ENCODE peak calls at places on chromosomes 3 and 15, in four cellular contexts. M is WTC11, S is HepG2, L is K562. U is an unnamed sample.

GRCh38 chr3:124363451-124363850 is 366.8 kb upstream of the UMPS start:
- DNase-seq in M (no peak), L (no peak), S (no peak), U (no peak)

GRCh38 chr3:44584646-44585501 is at the start of gene ZNF660:
- DNase-seq in S (peak; percentile 57), M (peak; percentile 87), L (peak; percentile 10), U (no peak)

GRCh38 chr3:43817825-43818224 is 127.1 kb downstream of the ABHD5 start:
- DNase-seq in M (no peak), S (no peak), L (no peak), U (no peak)

GRCh38 chr15:58043192-58043903 is 22.2 kb downstream of the ALDH1A2 start:
- DNase-seq in M (peak; percentile 29), L (peak; percentile 64), S (peak; percentile 27), U (no peak)

GRCh38 chr3:53123510-53123909 is 6.7 kb downstream of the RFT1 start:
- DNase-seq in S (no peak), M (no peak), L (no peak), U (no peak)

GRCh38 chr3:114178770-114179368 is at the start of gene DRD3:
- DNase-seq in M (peak; percentile 66), L (peak; percentile 21), S (no peak), U (no peak)

GRCh38 chr3:120850326-120851295 is 57.4 kb upstream of the STXBP5L start:
- DNase-seq in S (no peak), L (no peak), M (no peak), U (no peak)

GRCh38 chr3:30672959-30673358 is 66.6 kb downstream of the TGFBR2 start:
- DNase-seq in S (no peak), L (no peak), M (no peak), U (no peak)

GRCh38 chr3:3119393-3119851 is 7.3 kb upstream of the TRNT1 start:
- DNase-seq in S (no peak), M (no peak), L (no peak), U (no peak)

GRCh38 chr3:12195231-12195630 is 36.5 kb upstream of the TIMP4 start:
- DNase-seq in L (no peak), S (no peak), M (no peak), U (no peak)

GRCh38 chr15:76802411-76802810 is 102.7 kb downstream of the SCAPER start:
- DNase-seq in S (no peak), L (no peak), M (no peak), U (no peak)

GRCh38 chr15:95840004-95840403 is 490.5 kb upstream of the NR2F2 start:
- DNase-seq in S (no peak), L (no peak), M (no peak), U (no peak)

GRCh38 chr3:69094467-69095205 is 9.9 kb downstream of the ARL6IP5 start:
- DNase-seq in M (no peak), L (peak; percentile 9), S (no peak), U (no peak)

GRCh38 chr3:15428539-15428938 is 1.1 kb downstream of the EAF1 start:
- DNase-seq in L (peak; percentile 37), M (no peak), S (no peak), U (no peak)

GRCh38 chr3:18424213-18424861 is 802 bp downstream of the SATB1 start:
- DNase-seq in M (peak; percentile 27), L (no peak), S (no peak), U (no peak)

GRCh38 chr3:133821767-133822638 is 16.4 kb downstream of the SRPRB start:
- DNase-seq in L (peak; percentile 59), M (peak; percentile 61), S (peak; percentile 83), U (no peak)

GRCh38 chr3:39752019-39752637 is 57.3 kb upstream of the MYRIP start:
- DNase-seq in M (no peak), L (no peak), S (no peak), U (no peak)

GRCh38 chr15:99409097-99409473 is 156.7 kb upstream of the MEF2A start:
- DNase-seq in S (peak; percentile 66), L (no peak), M (peak; percentile 65), U (no peak)

GRCh38 chr3:72630614-72631344 is 217.5 kb downstream of the SHQ1 start:
- DNase-seq in S (no peak), L (no peak), M (no peak), U (no peak)

GRCh38 chr3:141094851-141095545 is 43.9 kb downstream of the SPSB4 start:
- DNase-seq in S (no peak), M (no peak), L (no peak), U (no peak)

GRCh38 chr15:49889525-49889924 is 229.5 kb downstream of the ATP8B4 start:
- DNase-seq in L (no peak), S (no peak), M (no peak), U (no peak)

GRCh38 chr15:81809543-81809942 is 236.3 kb downstream of the MEX3B start:
- DNase-seq in L (peak; percentile 10), M (peak; percentile 41), S (peak; percentile 21), U (no peak)

GRCh38 chr3:165440380-165440779 is 244.2 kb upstream of the SLITRK3 start:
- DNase-seq in S (no peak), L (no peak), M (no peak), U (peak; percentile 20)

GRCh38 chr3:126537116-126537729 is 13.3 kb downstream of the CHST13 start:
- DNase-seq in M (peak; percentile 9), S (no peak), L (no peak), U (no peak)

GRCh38 chr15:85934691-85935090 is 140.0 kb upstream of the KLHL25 start:
- DNase-seq in M (no peak), L (no peak), S (no peak), U (no peak)

GRCh38 chr3:71127463-71128243 is 455.9 kb downstream of the FOXP1 start:
- DNase-seq in L (peak; percentile 33), M (no peak), S (no peak), U (no peak)
- TF ChIP-seq CBFB in L (no peak), M (no peak), S (no peak), U (no peak)

DNA sequence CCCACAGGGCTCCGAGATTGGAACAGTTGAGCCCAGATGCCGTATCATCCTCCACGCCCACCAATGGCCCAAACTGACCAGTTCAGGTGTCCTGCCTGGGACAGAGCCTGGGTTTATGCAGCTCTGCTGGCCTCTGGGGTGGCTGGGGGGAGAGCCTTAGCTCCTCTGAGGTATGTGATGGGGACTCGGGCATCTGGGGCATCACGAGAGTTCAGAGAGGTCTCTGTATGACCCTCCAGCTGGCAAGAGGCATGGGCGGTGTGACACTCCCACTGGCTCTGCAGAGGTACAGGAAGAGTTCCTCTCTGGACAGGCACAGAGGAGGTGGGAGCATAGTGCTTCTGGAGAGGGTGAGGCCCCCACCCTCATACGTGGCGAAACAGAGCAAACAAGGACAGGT is 26.6 kb upstream of the DUSP7 start:
- DNase-seq in L (no peak), S (no peak), M (no peak), U (no peak)
- TF ChIP-seq CBFB in L (no peak), S (no peak), M (no peak), U (no peak)

GRCh38 chr3:52086939-52087675 is 30.7 kb upstream of the DUSP7 start:
- DNase-seq in L (peak; percentile 46), S (no peak), M (no peak), U (no peak)

GRCh38 chr3:52084954-52085730 is 28.8 kb upstream of the DUSP7 start:
- DNase-seq in L (no peak), M (peak; percentile 46), S (no peak), U (no peak)

GRCh38 chr3:52086461-52086860 is 30.1 kb upstream of the DUSP7 start:
- DNase-seq in M (no peak), L (no peak), S (no peak), U (no peak)

GRCh38 chr3:52084216-52084945 is 28.0 kb upstream of the DUSP7 start:
- DNase-seq in S (no peak), L (no peak), M (no peak), U (no peak)

GRCh38 chr3:52085883-52086282 is 29.5 kb upstream of the DUSP7 start:
- DNase-seq in M (no peak), S (no peak), L (no peak), U (no peak)
- TF ChIP-seq CBFB in M (no peak), S (no peak), L (no peak), U (peak; percentile 29)

GRCh38 chr15:69160976-69161877 is 792 bp downstream of the GLCE start:
- DNase-seq in L (peak; percentile 38), S (peak; percentile 30), M (peak; percentile 48), U (no peak)
- TF ChIP-seq CBFB in L (no peak), S (no peak), M (no peak), U (no peak)

DNA sequence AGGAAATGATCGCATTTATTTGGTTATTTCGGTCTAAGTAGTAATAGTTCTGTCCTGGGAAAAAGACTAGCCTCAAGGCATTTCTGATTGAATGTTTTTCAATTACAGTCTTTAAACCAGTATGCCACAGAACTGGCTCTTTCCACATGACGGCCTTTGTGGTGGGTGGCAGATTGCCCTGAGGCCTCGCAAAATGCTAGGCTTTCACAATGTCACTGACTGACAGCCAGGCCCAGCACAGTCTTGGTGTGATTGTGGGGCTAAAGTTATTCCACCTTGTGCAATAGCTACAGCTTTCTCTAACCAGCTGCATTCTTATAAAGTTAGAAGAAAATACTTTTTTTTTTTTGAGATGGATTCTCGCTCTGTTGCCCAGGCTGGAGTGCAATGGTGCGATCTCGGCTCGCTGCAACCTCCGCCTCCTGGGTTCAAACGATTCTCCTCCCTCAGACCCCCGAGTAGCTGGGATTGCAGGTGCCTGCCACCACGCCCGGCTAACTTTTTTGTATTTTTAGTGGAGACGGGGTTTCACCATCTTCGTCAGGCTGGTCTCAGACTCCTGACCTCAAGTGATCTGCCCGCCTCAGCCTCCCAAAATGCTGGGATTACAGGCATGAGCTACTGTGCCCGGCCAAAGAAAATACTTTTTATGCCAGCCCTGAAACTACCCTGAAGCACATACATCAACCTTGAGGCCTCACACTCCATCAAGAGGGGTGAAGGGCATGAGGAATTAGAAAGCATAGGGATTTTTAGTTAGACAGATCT is 2.5 kb upstream of the ADIPOQ start:
- DNase-seq in M (no peak), S (no peak), L (no peak), U (no peak)
- TF ChIP-seq CBFB in M (no peak), S (no peak), L (no peak), U (no peak)

GRCh38 chr3:48652923-48653715 is 9.6 kb downstream of the CELSR3 start:
- DNase-seq in L (no peak), S (no peak), M (no peak), U (no peak)

GRCh38 chr3:48656841-48657281 is 5.8 kb downstream of the CELSR3 start:
- DNase-seq in M (no peak), L (no peak), S (no peak), U (no peak)

GRCh38 chr3:48655063-48655462 is 7.6 kb downstream of the CELSR3 start:
- DNase-seq in L (no peak), S (no peak), M (no peak), U (no peak)

GRCh38 chr3:48656061-48656840 is 6.4 kb downstream of the CELSR3 start:
- DNase-seq in L (no peak), M (peak; percentile 91), S (peak; percentile 35), U (no peak)

GRCh38 chr3:48655586-48655985 is 7.1 kb downstream of the CELSR3 start:
- DNase-seq in M (no peak), L (no peak), S (no peak), U (no peak)
- TF ChIP-seq CBFB in M (no peak), L (no peak), S (no peak), U (no peak)

U was measured in GM12878.